ENCODE peak calls at places on chromosomes 2 and 18, in nine cellular contexts. One of them, this sample, is unnamed.

GRCh38 chr2:190678444-190679162 is 29.7 kb downstream of the NAB1 start:
- DNase-seq in ovary: no peak
- DNase-seq in astrocyte: peak; percentile 48
- DNase-seq in GM06990: peak; percentile 72
- DNase-seq in cardiac muscle cell: peak; percentile 73
- DNase-seq in IMR-90: peak; percentile 35
- DNase-seq in heart left ventricle: no peak
- DNase-seq in lower lobe of right lung: no peak
- DNase-seq in fibroblast of villous mesenchyme: no peak
- DNase-seq in this sample: peak; percentile 79

GRCh38 chr2:126723281-126723815 is 67.4 kb downstream of the GYPC start:
- DNase-seq in fibroblast of villous mesenchyme: no peak
- DNase-seq in astrocyte: no peak
- DNase-seq in cardiac muscle cell: no peak
- DNase-seq in ovary: no peak
- DNase-seq in heart left ventricle: no peak
- DNase-seq in lower lobe of right lung: no peak
- DNase-seq in GM06990: no peak
- DNase-seq in IMR-90: no peak
- DNase-seq in this sample: no peak

GRCh38 chr2:9106338-9107167 is 100.1 kb upstream of the ASAP2 start:
- DNase-seq in IMR-90: no peak
- DNase-seq in GM06990: no peak
- DNase-seq in astrocyte: peak; percentile 60
- DNase-seq in ovary: no peak
- DNase-seq in cardiac muscle cell: no peak
- DNase-seq in lower lobe of right lung: no peak
- DNase-seq in fibroblast of villous mesenchyme: no peak
- DNase-seq in heart left ventricle: no peak
- DNase-seq in this sample: peak; percentile 42

GRCh38 chr2:38301969-38302702 is 74.9 kb downstream of the ATL2 start:
- DNase-seq in astrocyte: no peak
- DNase-seq in ovary: no peak
- DNase-seq in heart left ventricle: no peak
- DNase-seq in GM06990: no peak
- DNase-seq in IMR-90: no peak
- DNase-seq in cardiac muscle cell: no peak
- DNase-seq in fibroblast of villous mesenchyme: no peak
- DNase-seq in lower lobe of right lung: no peak
- DNase-seq in this sample: no peak

GRCh38 chr2:46818141-46818552 is 97.5 kb downstream of the MCFD2 start:
- DNase-seq in GM06990: no peak
- DNase-seq in cardiac muscle cell: no peak
- DNase-seq in heart left ventricle: peak; percentile 89
- DNase-seq in fibroblast of villous mesenchyme: no peak
- DNase-seq in astrocyte: no peak
- DNase-seq in IMR-90: no peak
- DNase-seq in ovary: peak; percentile 70
- DNase-seq in lower lobe of right lung: peak; percentile 67
- DNase-seq in this sample: no peak

GRCh38 chr18:5515007-5515744 is 28.6 kb downstream of the EPB41L3 start:
- DNase-seq in cardiac muscle cell: no peak
- DNase-seq in astrocyte: no peak
- DNase-seq in heart left ventricle: no peak
- DNase-seq in IMR-90: no peak
- DNase-seq in fibroblast of villous mesenchyme: no peak
- DNase-seq in GM06990: no peak
- DNase-seq in ovary: no peak
- DNase-seq in lower lobe of right lung: no peak
- DNase-seq in this sample: no peak

GRCh38 chr18:31736630-31737029 is 24.1 kb downstream of the SLC25A52 start:
- DNase-seq in ovary: no peak
- DNase-seq in astrocyte: no peak
- DNase-seq in cardiac muscle cell: no peak
- DNase-seq in IMR-90: no peak
- DNase-seq in heart left ventricle: no peak
- DNase-seq in GM06990: no peak
- DNase-seq in lower lobe of right lung: no peak
- DNase-seq in fibroblast of villous mesenchyme: no peak
- DNase-seq in this sample: no peak

GRCh38 chr2:109260886-109261700 is 132.1 kb downstream of the SH3RF3 start:
- DNase-seq in astrocyte: no peak
- DNase-seq in cardiac muscle cell: peak; percentile 45
- DNase-seq in lower lobe of right lung: no peak
- DNase-seq in ovary: no peak
- DNase-seq in IMR-90: peak; percentile 34
- DNase-seq in heart left ventricle: no peak
- DNase-seq in GM06990: no peak
- DNase-seq in fibroblast of villous mesenchyme: peak; percentile 57
- DNase-seq in this sample: peak; percentile 47

GRCh38 chr18:79797518-79798345 is at the start of gene KCNG2:
- DNase-seq in fibroblast of villous mesenchyme: no peak
- DNase-seq in cardiac muscle cell: peak; percentile 47
- DNase-seq in lower lobe of right lung: no peak
- DNase-seq in IMR-90: no peak
- DNase-seq in astrocyte: no peak
- DNase-seq in ovary: no peak
- DNase-seq in GM06990: no peak
- DNase-seq in heart left ventricle: peak; percentile 61
- DNase-seq in this sample: peak; percentile 43

GRCh38 chr2:99088017-99088416 is 53.5 kb upstream of the C2orf15 start:
- DNase-seq in IMR-90: no peak
- DNase-seq in heart left ventricle: no peak
- DNase-seq in GM06990: peak; percentile 15
- DNase-seq in astrocyte: peak; percentile 3
- DNase-seq in cardiac muscle cell: peak; percentile 10
- DNase-seq in lower lobe of right lung: no peak
- DNase-seq in ovary: no peak
- DNase-seq in fibroblast of villous mesenchyme: no peak
- DNase-seq in this sample: no peak

GRCh38 chr2:25032094-25032493 is 9.8 kb upstream of the EFR3B start:
- DNase-seq in IMR-90: peak; percentile 17
- DNase-seq in cardiac muscle cell: peak; percentile 39
- DNase-seq in astrocyte: no peak
- DNase-seq in lower lobe of right lung: no peak
- DNase-seq in GM06990: no peak
- DNase-seq in fibroblast of villous mesenchyme: peak; percentile 8
- DNase-seq in ovary: no peak
- DNase-seq in heart left ventricle: no peak
- DNase-seq in this sample: peak; percentile 7

GRCh38 chr2:239826376-239826775 is 198.8 kb downstream of the NDUFA10 start:
- DNase-seq in astrocyte: no peak
- DNase-seq in IMR-90: no peak
- DNase-seq in fibroblast of villous mesenchyme: no peak
- DNase-seq in ovary: no peak
- DNase-seq in lower lobe of right lung: no peak
- DNase-seq in GM06990: no peak
- DNase-seq in cardiac muscle cell: no peak
- DNase-seq in heart left ventricle: no peak
- DNase-seq in this sample: no peak

GRCh38 chr2:176702169-176702568 is 432.9 kb downstream of the MTX2 start:
- DNase-seq in lower lobe of right lung: no peak
- DNase-seq in fibroblast of villous mesenchyme: no peak
- DNase-seq in ovary: no peak
- DNase-seq in IMR-90: no peak
- DNase-seq in astrocyte: no peak
- DNase-seq in cardiac muscle cell: no peak
- DNase-seq in heart left ventricle: no peak
- DNase-seq in GM06990: no peak
- DNase-seq in this sample: no peak

GRCh38 chr2:104769096-104769495 is 84.8 kb upstream of the POU3F3 start:
- DNase-seq in fibroblast of villous mesenchyme: peak; percentile 1
- DNase-seq in IMR-90: no peak
- DNase-seq in astrocyte: peak; percentile 96
- DNase-seq in GM06990: no peak
- DNase-seq in ovary: no peak
- DNase-seq in lower lobe of right lung: no peak
- DNase-seq in cardiac muscle cell: no peak
- DNase-seq in heart left ventricle: no peak
- DNase-seq in this sample: peak; percentile 56

GRCh38 chr2:84904717-84905174 is 710 bp upstream of the TMSB10 start:
- DNase-seq in cardiac muscle cell: peak; percentile 83
- DNase-seq in heart left ventricle: peak; percentile 85
- DNase-seq in astrocyte: peak; percentile 55
- DNase-seq in lower lobe of right lung: peak; percentile 90
- DNase-seq in fibroblast of villous mesenchyme: peak; percentile 72
- DNase-seq in GM06990: no peak
- DNase-seq in IMR-90: peak; percentile 55
- DNase-seq in ovary: peak; percentile 88
- DNase-seq in this sample: peak; percentile 77

GRCh38 chr18:61821748-61822147 is 71.1 kb downstream of the RNF152 start:
- DNase-seq in IMR-90: no peak
- DNase-seq in lower lobe of right lung: no peak
- DNase-seq in heart left ventricle: no peak
- DNase-seq in cardiac muscle cell: no peak
- DNase-seq in ovary: no peak
- DNase-seq in astrocyte: no peak
- DNase-seq in GM06990: no peak
- DNase-seq in fibroblast of villous mesenchyme: no peak
- DNase-seq in this sample: no peak

GRCh38 chr2:206657087-206657486 is 14.8 kb downstream of the FAM237A start:
- DNase-seq in fibroblast of villous mesenchyme: no peak
- DNase-seq in heart left ventricle: no peak
- DNase-seq in lower lobe of right lung: no peak
- DNase-seq in ovary: no peak
- DNase-seq in IMR-90: no peak
- DNase-seq in astrocyte: no peak
- DNase-seq in GM06990: no peak
- DNase-seq in cardiac muscle cell: no peak
- DNase-seq in this sample: no peak

GRCh38 chr2:74414475-74414874 is 6.9 kb downstream of the C2orf81 start:
- DNase-seq in astrocyte: no peak
- DNase-seq in cardiac muscle cell: no peak
- DNase-seq in heart left ventricle: no peak
- DNase-seq in ovary: no peak
- DNase-seq in lower lobe of right lung: no peak
- DNase-seq in IMR-90: no peak
- DNase-seq in fibroblast of villous mesenchyme: no peak
- DNase-seq in GM06990: no peak
- DNase-seq in this sample: no peak
- H3K4me3 ChIP-seq in astrocyte: peak overlapping the region; percentile 38
- H3K4me3 ChIP-seq in cardiac muscle cell: no peak overlapping the region
- H3K4me3 ChIP-seq in heart left ventricle: peak overlapping the region; percentile 76
- H3K4me3 ChIP-seq in ovary: peak overlapping the region; percentile 44
- H3K4me3 ChIP-seq in lower lobe of right lung: peak overlapping the region; percentile 66
- H3K4me3 ChIP-seq in IMR-90: no peak overlapping the region
- H3K4me3 ChIP-seq in fibroblast of villous mesenchyme: peak overlapping the region; percentile 56
- H3K4me3 ChIP-seq in GM06990: no peak overlapping the region
- H3K4me3 ChIP-seq in this sample: no peak overlapping the region

DNA sequence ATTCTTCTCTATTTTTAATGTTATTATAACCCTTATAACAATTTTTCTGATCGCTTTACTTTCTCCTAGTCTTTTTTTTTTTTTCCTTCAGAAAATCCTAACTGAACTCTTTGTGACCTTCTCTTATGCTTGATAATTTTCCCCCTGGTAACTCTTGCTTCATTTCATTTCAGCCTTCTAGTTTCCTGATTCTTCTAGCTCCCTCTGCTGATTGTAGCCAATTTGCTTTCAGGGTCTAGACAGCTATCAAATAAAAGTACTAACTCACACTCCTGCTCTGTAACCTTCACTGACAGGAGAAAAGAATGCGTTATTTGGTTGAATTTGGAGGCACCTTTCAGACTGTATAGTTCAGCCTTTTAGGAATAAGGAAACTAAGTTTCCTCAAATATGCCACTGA is 99.5 kb downstream of the RBM43 start:
- DNase-seq in cardiac muscle cell: peak; percentile 76
- DNase-seq in fibroblast of villous mesenchyme: peak; percentile 50
- DNase-seq in heart left ventricle: no peak
- DNase-seq in ovary: no peak
- DNase-seq in lower lobe of right lung: no peak
- DNase-seq in IMR-90: peak; percentile 70
- DNase-seq in astrocyte: peak; percentile 23
- DNase-seq in GM06990: no peak
- DNase-seq in this sample: peak; percentile 69
- TF ChIP-seq CTCF in cardiac muscle cell: peak; percentile 65
- TF ChIP-seq CTCF in fibroblast of villous mesenchyme: peak; percentile 47
- TF ChIP-seq CTCF in heart left ventricle: peak; percentile 27
- TF ChIP-seq CTCF in ovary: no peak
- TF ChIP-seq CTCF in lower lobe of right lung: no peak
- TF ChIP-seq CTCF in IMR-90: peak; percentile 53
- TF ChIP-seq CTCF in astrocyte: peak; percentile 5
- TF ChIP-seq CTCF in GM06990: peak; percentile 7
- TF ChIP-seq CTCF in this sample: peak; percentile 67

GRCh38 chr18:41576643-41577042 is 378.4 kb upstream of the PIK3C3 start:
- DNase-seq in IMR-90: no peak
- DNase-seq in ovary: no peak
- DNase-seq in heart left ventricle: no peak
- DNase-seq in lower lobe of right lung: no peak
- DNase-seq in astrocyte: no peak
- DNase-seq in GM06990: no peak
- DNase-seq in cardiac muscle cell: no peak
- DNase-seq in fibroblast of villous mesenchyme: no peak
- DNase-seq in this sample: no peak
- H3K4me3 ChIP-seq in IMR-90: no peak overlapping the region
- H3K4me3 ChIP-seq in ovary: no peak overlapping the region
- H3K4me3 ChIP-seq in heart left ventricle: no peak overlapping the region
- H3K4me3 ChIP-seq in lower lobe of right lung: no peak overlapping the region
- H3K4me3 ChIP-seq in astrocyte: no peak overlapping the region
- H3K4me3 ChIP-seq in GM06990: no peak overlapping the region
- H3K4me3 ChIP-seq in cardiac muscle cell: no peak overlapping the region
- H3K4me3 ChIP-seq in fibroblast of villous mesenchyme: no peak overlapping the region
- H3K4me3 ChIP-seq in this sample: no peak overlapping the region

GRCh38 chr2:54052825-54053718 is 62.3 kb upstream of the ACYP2 start:
- DNase-seq in lower lobe of right lung: no peak
- DNase-seq in ovary: no peak
- DNase-seq in heart left ventricle: no peak
- DNase-seq in fibroblast of villous mesenchyme: no peak
- DNase-seq in cardiac muscle cell: no peak
- DNase-seq in GM06990: peak; percentile 30
- DNase-seq in IMR-90: no peak
- DNase-seq in astrocyte: no peak
- DNase-seq in this sample: no peak
- TF ChIP-seq CTCF in lower lobe of right lung: no peak
- TF ChIP-seq CTCF in ovary: no peak
- TF ChIP-seq CTCF in heart left ventricle: peak; percentile 7
- TF ChIP-seq CTCF in fibroblast of villous mesenchyme: peak; percentile 32
- TF ChIP-seq CTCF in cardiac muscle cell: peak; percentile 34
- TF ChIP-seq CTCF in GM06990: peak; percentile 49
- TF ChIP-seq CTCF in IMR-90: no peak
- TF ChIP-seq CTCF in astrocyte: no peak
- TF ChIP-seq CTCF in this sample: peak; percentile 36

GRCh38 chr2:64114063-64114911 is 29.9 kb downstream of the PELI1 start:
- DNase-seq in cardiac muscle cell: peak; percentile 77
- DNase-seq in ovary: no peak
- DNase-seq in GM06990: peak; percentile 59
- DNase-seq in astrocyte: peak; percentile 92
- DNase-seq in fibroblast of villous mesenchyme: peak; percentile 84
- DNase-seq in heart left ventricle: no peak
- DNase-seq in IMR-90: peak; percentile 81
- DNase-seq in lower lobe of right lung: no peak
- DNase-seq in this sample: peak; percentile 72
- H3K4me3 ChIP-seq in cardiac muscle cell: no peak overlapping the region
- H3K4me3 ChIP-seq in ovary: no peak overlapping the region
- H3K4me3 ChIP-seq in GM06990: no peak overlapping the region
- H3K4me3 ChIP-seq in astrocyte: no peak overlapping the region
- H3K4me3 ChIP-seq in fibroblast of villous mesenchyme: no peak overlapping the region
- H3K4me3 ChIP-seq in heart left ventricle: no peak overlapping the region
- H3K4me3 ChIP-seq in IMR-90: no peak overlapping the region
- H3K4me3 ChIP-seq in lower lobe of right lung: no peak overlapping the region
- H3K4me3 ChIP-seq in this sample: peak overlapping the region; percentile 0

GRCh38 chr2:21415234-21415633 is 291.5 kb downstream of the TDRD15 start:
- DNase-seq in cardiac muscle cell: no peak
- DNase-seq in lower lobe of right lung: no peak
- DNase-seq in astrocyte: no peak
- DNase-seq in fibroblast of villous mesenchyme: no peak
- DNase-seq in IMR-90: no peak
- DNase-seq in heart left ventricle: no peak
- DNase-seq in GM06990: no peak
- DNase-seq in ovary: no peak
- DNase-seq in this sample: no peak
- TF ChIP-seq CTCF in cardiac muscle cell: no peak
- TF ChIP-seq CTCF in lower lobe of right lung: no peak
- TF ChIP-seq CTCF in astrocyte: no peak
- TF ChIP-seq CTCF in fibroblast of villous mesenchyme: no peak
- TF ChIP-seq CTCF in IMR-90: no peak
- TF ChIP-seq CTCF in heart left ventricle: no peak
- TF ChIP-seq CTCF in GM06990: peak; percentile 32
- TF ChIP-seq CTCF in ovary: no peak
- TF ChIP-seq CTCF in this sample: no peak

This sample was measured in fibroblast of pulmonary artery.